ENCODE peak calls at places on chromosomes 2 and 18, in nine cellular contexts. One of them, this sample, is unnamed.

GRCh38 chr2:179467111-179467510 is 202.5 kb upstream of the SESTD1 start:
- DNase-seq in B cell: no peak
- DNase-seq in Daoy: peak; percentile 5
- DNase-seq in BJ: no peak
- DNase-seq in naive thymus-derived CD4-positive, alpha-beta T cell: no peak
- DNase-seq in CD4-positive, alpha-beta T cell: no peak
- DNase-seq in hepatic stellate cell: no peak
- DNase-seq in HEK293T: no peak
- DNase-seq in GM10248: no peak
- DNase-seq in this sample: peak; percentile 62

GRCh38 chr2:134745023-134745422 is 26.2 kb upstream of the TMEM163 start:
- DNase-seq in B cell: no peak
- DNase-seq in Daoy: peak; percentile 17
- DNase-seq in BJ: no peak
- DNase-seq in naive thymus-derived CD4-positive, alpha-beta T cell: no peak
- DNase-seq in CD4-positive, alpha-beta T cell: no peak
- DNase-seq in hepatic stellate cell: no peak
- DNase-seq in HEK293T: no peak
- DNase-seq in GM10248: no peak
- DNase-seq in this sample: peak; percentile 17

GRCh38 chr2:37766087-37766486 is 94.6 kb upstream of the CDC42EP3 start:
- DNase-seq in B cell: no peak
- DNase-seq in Daoy: peak; percentile 60
- DNase-seq in BJ: no peak
- DNase-seq in naive thymus-derived CD4-positive, alpha-beta T cell: no peak
- DNase-seq in CD4-positive, alpha-beta T cell: no peak
- DNase-seq in hepatic stellate cell: no peak
- DNase-seq in HEK293T: no peak
- DNase-seq in GM10248: no peak
- DNase-seq in this sample: no peak

GRCh38 chr18:48462510-48462909 is 53.3 kb upstream of the ZBTB7C start:
- DNase-seq in B cell: no peak
- DNase-seq in Daoy: no peak
- DNase-seq in BJ: no peak
- DNase-seq in naive thymus-derived CD4-positive, alpha-beta T cell: no peak
- DNase-seq in CD4-positive, alpha-beta T cell: no peak
- DNase-seq in hepatic stellate cell: no peak
- DNase-seq in HEK293T: no peak
- DNase-seq in GM10248: no peak
- DNase-seq in this sample: no peak

GRCh38 chr18:33584845-33585775 is 7.1 kb downstream of the ASXL3 start:
- DNase-seq in B cell: no peak
- DNase-seq in Daoy: no peak
- DNase-seq in BJ: no peak
- DNase-seq in naive thymus-derived CD4-positive, alpha-beta T cell: no peak
- DNase-seq in CD4-positive, alpha-beta T cell: no peak
- DNase-seq in hepatic stellate cell: no peak
- DNase-seq in HEK293T: no peak
- DNase-seq in GM10248: no peak
- DNase-seq in this sample: no peak

GRCh38 chr2:62339837-62340236 is 143.9 kb downstream of the B3GNT2 start:
- DNase-seq in B cell: no peak
- DNase-seq in Daoy: no peak
- DNase-seq in BJ: no peak
- DNase-seq in naive thymus-derived CD4-positive, alpha-beta T cell: no peak
- DNase-seq in CD4-positive, alpha-beta T cell: no peak
- DNase-seq in hepatic stellate cell: no peak
- DNase-seq in HEK293T: no peak
- DNase-seq in GM10248: no peak
- DNase-seq in this sample: no peak

GRCh38 chr2:17441790-17442189 is 76.5 kb downstream of the RAD51AP2 start:
- DNase-seq in B cell: no peak
- DNase-seq in Daoy: no peak
- DNase-seq in BJ: no peak
- DNase-seq in naive thymus-derived CD4-positive, alpha-beta T cell: no peak
- DNase-seq in CD4-positive, alpha-beta T cell: no peak
- DNase-seq in hepatic stellate cell: no peak
- DNase-seq in HEK293T: no peak
- DNase-seq in GM10248: no peak
- DNase-seq in this sample: no peak

GRCh38 chr2:26770986-26771586 is 7.0 kb downstream of the SLC35F6 start:
- DNase-seq in B cell: no peak
- DNase-seq in Daoy: peak; percentile 59
- DNase-seq in BJ: peak; percentile 44
- DNase-seq in naive thymus-derived CD4-positive, alpha-beta T cell: no peak
- DNase-seq in CD4-positive, alpha-beta T cell: no peak
- DNase-seq in hepatic stellate cell: no peak
- DNase-seq in HEK293T: no peak
- DNase-seq in GM10248: peak; percentile 40
- DNase-seq in this sample: peak; percentile 79

GRCh38 chr2:217685255-217685605 is 317.6 kb downstream of the TNS1 start:
- DNase-seq in B cell: no peak
- DNase-seq in Daoy: peak; percentile 52
- DNase-seq in BJ: peak; percentile 89
- DNase-seq in naive thymus-derived CD4-positive, alpha-beta T cell: no peak
- DNase-seq in CD4-positive, alpha-beta T cell: no peak
- DNase-seq in hepatic stellate cell: peak; percentile 66
- DNase-seq in HEK293T: peak; percentile 19
- DNase-seq in GM10248: no peak
- DNase-seq in this sample: no peak

GRCh38 chr2:215540646-215541045 is 104.8 kb upstream of the FN1 start:
- DNase-seq in B cell: no peak
- DNase-seq in Daoy: peak; percentile 76
- DNase-seq in BJ: no peak
- DNase-seq in naive thymus-derived CD4-positive, alpha-beta T cell: no peak
- DNase-seq in CD4-positive, alpha-beta T cell: no peak
- DNase-seq in hepatic stellate cell: peak; percentile 52
- DNase-seq in HEK293T: no peak
- DNase-seq in GM10248: no peak
- DNase-seq in this sample: no peak

GRCh38 chr2:31337860-31338259 is 76.7 kb downstream of the XDH start:
- DNase-seq in B cell: no peak
- DNase-seq in Daoy: peak; percentile 82
- DNase-seq in BJ: peak; percentile 60
- DNase-seq in naive thymus-derived CD4-positive, alpha-beta T cell: no peak
- DNase-seq in CD4-positive, alpha-beta T cell: no peak
- DNase-seq in hepatic stellate cell: peak; percentile 74
- DNase-seq in HEK293T: no peak
- DNase-seq in GM10248: no peak
- DNase-seq in this sample: peak; percentile 67

GRCh38 chr2:27191107-27191829 is 20.6 kb upstream of the ATRAID start:
- DNase-seq in B cell: no peak
- DNase-seq in Daoy: peak; percentile 53
- DNase-seq in BJ: no peak
- DNase-seq in naive thymus-derived CD4-positive, alpha-beta T cell: peak; percentile 51
- DNase-seq in CD4-positive, alpha-beta T cell: no peak
- DNase-seq in hepatic stellate cell: peak; percentile 47
- DNase-seq in HEK293T: peak; percentile 48
- DNase-seq in GM10248: peak; percentile 70
- DNase-seq in this sample: peak; percentile 33

GRCh38 chr2:8663997-8664396 is 17.9 kb upstream of the ID2 start:
- DNase-seq in B cell: no peak
- DNase-seq in Daoy: no peak
- DNase-seq in BJ: no peak
- DNase-seq in naive thymus-derived CD4-positive, alpha-beta T cell: no peak
- DNase-seq in CD4-positive, alpha-beta T cell: no peak
- DNase-seq in hepatic stellate cell: no peak
- DNase-seq in HEK293T: no peak
- DNase-seq in GM10248: no peak
- DNase-seq in this sample: no peak

GRCh38 chr18:49722472-49722871 is 90.9 kb downstream of the ACAA2 start:
- DNase-seq in B cell: no peak
- DNase-seq in Daoy: no peak
- DNase-seq in BJ: no peak
- DNase-seq in naive thymus-derived CD4-positive, alpha-beta T cell: no peak
- DNase-seq in CD4-positive, alpha-beta T cell: no peak
- DNase-seq in hepatic stellate cell: no peak
- DNase-seq in HEK293T: no peak
- DNase-seq in GM10248: no peak
- DNase-seq in this sample: no peak

GRCh38 chr2:15941970-15942710 is 1.8 kb downstream of the MYCN start:
- DNase-seq in B cell: peak; percentile 51
- DNase-seq in Daoy: peak; percentile 39
- DNase-seq in BJ: no peak
- DNase-seq in naive thymus-derived CD4-positive, alpha-beta T cell: peak; percentile 11
- DNase-seq in CD4-positive, alpha-beta T cell: no peak
- DNase-seq in hepatic stellate cell: no peak
- DNase-seq in HEK293T: peak; percentile 37
- DNase-seq in GM10248: peak; percentile 31
- DNase-seq in this sample: no peak

GRCh38 chr18:58178476-58178875 is 134.4 kb downstream of the NEDD4L start:
- DNase-seq in B cell: no peak
- DNase-seq in Daoy: no peak
- DNase-seq in BJ: no peak
- DNase-seq in naive thymus-derived CD4-positive, alpha-beta T cell: no peak
- DNase-seq in CD4-positive, alpha-beta T cell: no peak
- DNase-seq in hepatic stellate cell: no peak
- DNase-seq in HEK293T: no peak
- DNase-seq in GM10248: no peak
- DNase-seq in this sample: peak; percentile 76

GRCh38 chr2:200276472-200276871 is 30.0 kb upstream of the SPATS2L start:
- DNase-seq in B cell: no peak
- DNase-seq in Daoy: no peak
- DNase-seq in BJ: no peak
- DNase-seq in naive thymus-derived CD4-positive, alpha-beta T cell: no peak
- DNase-seq in CD4-positive, alpha-beta T cell: no peak
- DNase-seq in hepatic stellate cell: no peak
- DNase-seq in HEK293T: no peak
- DNase-seq in GM10248: no peak
- DNase-seq in this sample: no peak

GRCh38 chr18:3114456-3114855 is 101.5 kb upstream of the LPIN2 start:
- DNase-seq in B cell: no peak
- DNase-seq in Daoy: no peak
- DNase-seq in BJ: no peak
- DNase-seq in naive thymus-derived CD4-positive, alpha-beta T cell: no peak
- DNase-seq in CD4-positive, alpha-beta T cell: no peak
- DNase-seq in hepatic stellate cell: no peak
- DNase-seq in HEK293T: no peak
- DNase-seq in GM10248: no peak
- DNase-seq in this sample: no peak

GRCh38 chr2:24253303-24253919 is 78.6 kb downstream of the FAM228A start:
- DNase-seq in B cell: no peak
- DNase-seq in Daoy: peak; percentile 4
- DNase-seq in BJ: no peak
- DNase-seq in naive thymus-derived CD4-positive, alpha-beta T cell: no peak
- DNase-seq in CD4-positive, alpha-beta T cell: no peak
- DNase-seq in hepatic stellate cell: no peak
- DNase-seq in HEK293T: no peak
- DNase-seq in GM10248: no peak
- DNase-seq in this sample: no peak

GRCh38 chr2:11539317-11540147 is 5.7 kb downstream of the GREB1 start:
- DNase-seq in B cell: no peak
- DNase-seq in Daoy: no peak
- DNase-seq in BJ: no peak
- DNase-seq in naive thymus-derived CD4-positive, alpha-beta T cell: no peak
- DNase-seq in CD4-positive, alpha-beta T cell: no peak
- DNase-seq in hepatic stellate cell: no peak
- DNase-seq in HEK293T: no peak
- DNase-seq in GM10248: no peak
- DNase-seq in this sample: no peak

GRCh38 chr2:7045601-7046590 is 128.7 kb downstream of the RNF144A start:
- DNase-seq in B cell: no peak
- DNase-seq in Daoy: no peak
- DNase-seq in BJ: no peak
- DNase-seq in naive thymus-derived CD4-positive, alpha-beta T cell: no peak
- DNase-seq in CD4-positive, alpha-beta T cell: no peak
- DNase-seq in hepatic stellate cell: no peak
- DNase-seq in HEK293T: no peak
- DNase-seq in GM10248: peak; percentile 6
- DNase-seq in this sample: no peak

GRCh38 chr2:95277246-95277906 is 3.1 kb downstream of the PROM2 start:
- DNase-seq in B cell: no peak
- DNase-seq in Daoy: peak; percentile 54
- DNase-seq in BJ: no peak
- DNase-seq in naive thymus-derived CD4-positive, alpha-beta T cell: no peak
- DNase-seq in CD4-positive, alpha-beta T cell: no peak
- DNase-seq in hepatic stellate cell: no peak
- DNase-seq in HEK293T: peak; percentile 18
- DNase-seq in GM10248: no peak
- DNase-seq in this sample: no peak

GRCh38 chr18:3827236-3827635 is 377.3 kb downstream of the TGIF1 start:
- DNase-seq in B cell: no peak
- DNase-seq in Daoy: no peak
- DNase-seq in BJ: no peak
- DNase-seq in naive thymus-derived CD4-positive, alpha-beta T cell: no peak
- DNase-seq in CD4-positive, alpha-beta T cell: no peak
- DNase-seq in hepatic stellate cell: no peak
- DNase-seq in HEK293T: no peak
- DNase-seq in GM10248: no peak
- DNase-seq in this sample: no peak

GRCh38 chr2:96089356-96090180 is 26.8 kb downstream of the ADRA2B start:
- DNase-seq in B cell: no peak
- DNase-seq in Daoy: no peak
- DNase-seq in BJ: no peak
- DNase-seq in naive thymus-derived CD4-positive, alpha-beta T cell: no peak
- DNase-seq in CD4-positive, alpha-beta T cell: no peak
- DNase-seq in hepatic stellate cell: no peak
- DNase-seq in HEK293T: no peak
- DNase-seq in GM10248: peak; percentile 16
- DNase-seq in this sample: no peak

GRCh38 chr18:5604778-5605177 is 61.0 kb upstream of the EPB41L3 start:
- DNase-seq in B cell: no peak
- DNase-seq in Daoy: no peak
- DNase-seq in BJ: no peak
- DNase-seq in naive thymus-derived CD4-positive, alpha-beta T cell: no peak
- DNase-seq in CD4-positive, alpha-beta T cell: no peak
- DNase-seq in hepatic stellate cell: no peak
- DNase-seq in HEK293T: no peak
- DNase-seq in GM10248: no peak
- DNase-seq in this sample: no peak

GRCh38 chr18:58538604-58539386 is 90.1 kb downstream of the ALPK2 start:
- DNase-seq in B cell: no peak
- DNase-seq in Daoy: no peak
- DNase-seq in BJ: no peak
- DNase-seq in naive thymus-derived CD4-positive, alpha-beta T cell: no peak
- DNase-seq in CD4-positive, alpha-beta T cell: no peak
- DNase-seq in hepatic stellate cell: no peak
- DNase-seq in HEK293T: no peak
- DNase-seq in GM10248: no peak
- DNase-seq in this sample: no peak

GRCh38 chr18:3095921-3096320 is 83.0 kb upstream of the LPIN2 start:
- DNase-seq in B cell: no peak
- DNase-seq in Daoy: no peak
- DNase-seq in BJ: no peak
- DNase-seq in naive thymus-derived CD4-positive, alpha-beta T cell: no peak
- DNase-seq in CD4-positive, alpha-beta T cell: no peak
- DNase-seq in hepatic stellate cell: no peak
- DNase-seq in HEK293T: no peak
- DNase-seq in GM10248: no peak
- DNase-seq in this sample: no peak

GRCh38 chr2:173623411-173624076 is 268.9 kb downstream of the CDCA7 start:
- DNase-seq in B cell: no peak
- DNase-seq in Daoy: no peak
- DNase-seq in BJ: no peak
- DNase-seq in naive thymus-derived CD4-positive, alpha-beta T cell: no peak
- DNase-seq in CD4-positive, alpha-beta T cell: no peak
- DNase-seq in hepatic stellate cell: no peak
- DNase-seq in HEK293T: no peak
- DNase-seq in GM10248: no peak
- DNase-seq in this sample: no peak

GRCh38 chr18:47549141-47549540 is 297.7 kb upstream of the SKOR2 start:
- DNase-seq in B cell: no peak
- DNase-seq in Daoy: no peak
- DNase-seq in BJ: no peak
- DNase-seq in naive thymus-derived CD4-positive, alpha-beta T cell: no peak
- DNase-seq in CD4-positive, alpha-beta T cell: no peak
- DNase-seq in hepatic stellate cell: no peak
- DNase-seq in HEK293T: no peak
- DNase-seq in GM10248: no peak
- DNase-seq in this sample: no peak

GRCh38 chr2:240351088-240351741 is 84.2 kb upstream of the GPC1 start:
- DNase-seq in B cell: no peak
- DNase-seq in Daoy: no peak
- DNase-seq in BJ: no peak
- DNase-seq in naive thymus-derived CD4-positive, alpha-beta T cell: no peak
- DNase-seq in CD4-positive, alpha-beta T cell: no peak
- DNase-seq in hepatic stellate cell: no peak
- DNase-seq in HEK293T: no peak
- DNase-seq in GM10248: no peak
- DNase-seq in this sample: no peak

GRCh38 chr2:232872826-232873225 is 2.8 kb downstream of the SNORC start:
- DNase-seq in B cell: peak; percentile 13
- DNase-seq in Daoy: no peak
- DNase-seq in BJ: no peak
- DNase-seq in naive thymus-derived CD4-positive, alpha-beta T cell: no peak
- DNase-seq in CD4-positive, alpha-beta T cell: no peak
- DNase-seq in hepatic stellate cell: no peak
- DNase-seq in HEK293T: no peak
- DNase-seq in GM10248: peak; percentile 13
- DNase-seq in this sample: no peak

This sample was measured in RCC 7860.